ENCODE peak calls at places on chromosome 18, in five cellular contexts. One of them, this sample, is unnamed.

GRCh38 chr18:35695384-35695783 is 113.8 kb downstream of the GALNT1 start:
- DNase-seq in amniotic stem cell: no peak
- DNase-seq in AG04449: no peak
- DNase-seq in activated CD8-positive, alpha-beta memory T cell treated with anti-CD3 and anti-CD28 coated beads, Interleukin-2, amount 10 ng/mL, durations not matched to agents 7 days and 5 days: no peak
- DNase-seq in A172: no peak
- DNase-seq in this sample: no peak

GRCh38 chr18:70998490-70998889 is 709.6 kb downstream of the SOCS6 start:
- DNase-seq in amniotic stem cell: no peak
- DNase-seq in AG04449: no peak
- DNase-seq in activated CD8-positive, alpha-beta memory T cell treated with anti-CD3 and anti-CD28 coated beads, Interleukin-2, amount 10 ng/mL, durations not matched to agents 7 days and 5 days: no peak
- DNase-seq in A172: no peak
- DNase-seq in this sample: no peak

GRCh38 chr18:31977270-31977872 is 34.4 kb upstream of the TRAPPC8 start:
- DNase-seq in amniotic stem cell: no peak
- DNase-seq in AG04449: no peak
- DNase-seq in activated CD8-positive, alpha-beta memory T cell treated with anti-CD3 and anti-CD28 coated beads, Interleukin-2, amount 10 ng/mL, durations not matched to agents 7 days and 5 days: no peak
- DNase-seq in A172: peak; percentile 50
- DNase-seq in this sample: no peak

GRCh38 chr18:11488175-11488574 is 121.2 kb upstream of the SLC35G4 start:
- DNase-seq in amniotic stem cell: no peak
- DNase-seq in AG04449: peak; percentile 12
- DNase-seq in activated CD8-positive, alpha-beta memory T cell treated with anti-CD3 and anti-CD28 coated beads, Interleukin-2, amount 10 ng/mL, durations not matched to agents 7 days and 5 days: no peak
- DNase-seq in A172: no peak
- DNase-seq in this sample: no peak

GRCh38 chr18:13026583-13027270 is 35.6 kb downstream of the CEP192 start:
- DNase-seq in amniotic stem cell: no peak
- DNase-seq in AG04449: no peak
- DNase-seq in activated CD8-positive, alpha-beta memory T cell treated with anti-CD3 and anti-CD28 coated beads, Interleukin-2, amount 10 ng/mL, durations not matched to agents 7 days and 5 days: no peak
- DNase-seq in A172: no peak
- DNase-seq in this sample: no peak

GRCh38 chr18:54737986-54738385 is 90.3 kb upstream of the RAB27B start:
- DNase-seq in amniotic stem cell: peak; percentile 41
- DNase-seq in AG04449: no peak
- DNase-seq in activated CD8-positive, alpha-beta memory T cell treated with anti-CD3 and anti-CD28 coated beads, Interleukin-2, amount 10 ng/mL, durations not matched to agents 7 days and 5 days: no peak
- DNase-seq in A172: peak; percentile 57
- DNase-seq in this sample: no peak

GRCh38 chr18:63514326-63514725 is 27.8 kb upstream of the SERPINB12 start:
- DNase-seq in amniotic stem cell: no peak
- DNase-seq in AG04449: no peak
- DNase-seq in activated CD8-positive, alpha-beta memory T cell treated with anti-CD3 and anti-CD28 coated beads, Interleukin-2, amount 10 ng/mL, durations not matched to agents 7 days and 5 days: no peak
- DNase-seq in A172: no peak
- DNase-seq in this sample: no peak

GRCh38 chr18:55658598-55658997 is 70.6 kb upstream of the TCF4 start:
- DNase-seq in amniotic stem cell: no peak
- DNase-seq in AG04449: no peak
- DNase-seq in activated CD8-positive, alpha-beta memory T cell treated with anti-CD3 and anti-CD28 coated beads, Interleukin-2, amount 10 ng/mL, durations not matched to agents 7 days and 5 days: no peak
- DNase-seq in A172: no peak
- DNase-seq in this sample: no peak

GRCh38 chr18:37913051-37913450 is 347.5 kb upstream of the CELF4 start:
- DNase-seq in amniotic stem cell: no peak
- DNase-seq in AG04449: no peak
- DNase-seq in activated CD8-positive, alpha-beta memory T cell treated with anti-CD3 and anti-CD28 coated beads, Interleukin-2, amount 10 ng/mL, durations not matched to agents 7 days and 5 days: no peak
- DNase-seq in A172: no peak
- DNase-seq in this sample: no peak